ENCODE peak calls at places on chromosomes 6 and 20, in four cellular contexts. S is stimulated activated CD4-positive, alpha-beta T cell treated with anti-CD3 and anti-CD28 coated beads, Interleukin-15, amount 100 ng/mL, for 1 hour; I is stimulated activated CD8-positive, alpha-beta memory T cell treated with anti-CD3 and anti-CD28 coated beads, Interleukin-7, amount 100 ng/mL, for 1 hour; L is heart right ventricle. V is an unnamed sample.

GRCh38 chr6:27687154-27688013 is 214.5 kb upstream of the ZNF184 start:
- DNase-seq in S (peak), I (peak), L (peak), V (peak)

GRCh38 chr6:6646384-6646783 is 57.9 kb downstream of the LY86 start:
- DNase-seq in S (no peak), I (no peak), L (no peak), V (no peak)

GRCh38 chr6:21340563-21340962 is 253.0 kb upstream of the SOX4 start:
- DNase-seq in S (no peak), I (no peak), L (no peak), V (no peak)

GRCh38 chr20:46347831-46348230 is 39.5 kb upstream of the CDH22 start:
- DNase-seq in S (no peak), I (no peak), L (no peak), V (no peak)

GRCh38 chr6:31171931-31172882 is 1.7 kb upstream of the POU5F1 start:
- DNase-seq in S (no peak), I (no peak), L (no peak), V (no peak)

GRCh38 chr20:53751394-53752368 is 158.0 kb upstream of the ZNF217 start:
- DNase-seq in S (no peak), I (no peak), L (no peak), V (no peak)

GRCh38 chr6:78580923-78581322 is 286.4 kb upstream of the IRAK1BP1 start:
- DNase-seq in S (no peak), I (no peak), L (no peak), V (no peak)

GRCh38 chr6:84411060-84411629 is 183.7 kb upstream of the CEP162 start:
- DNase-seq in S (no peak), I (no peak), L (no peak), V (no peak)

GRCh38 chr6:158518196-158519127 is 41.4 kb upstream of the TMEM181 start:
- DNase-seq in S (peak), I (no peak), L (peak), V (no peak)

GRCh38 chr6:139981810-139982550 is 607.5 kb upstream of the CITED2 start:
- DNase-seq in S (no peak), I (no peak), L (no peak), V (no peak)

GRCh38 chr6:128305228-128305627 is 215.2 kb downstream of the PTPRK start:
- DNase-seq in S (no peak), I (no peak), L (no peak), V (no peak)

GRCh38 chr6:113530769-113531168 is 326.4 kb upstream of the MARCKS start:
- DNase-seq in S (no peak), I (no peak), L (no peak), V (no peak)